ENCODE peak calls at places on chromosome 3, in seven cellular contexts. J is activated naive CD4-positive, alpha-beta T cell treated with anti-CD3 and anti-CD28 coated beads for 36 hours; E is activated CD8-positive, alpha-beta T cell treated with anti-CD3 and anti-CD28 coated beads, Interleukin-2, amount 10 ng/mL, durations not matched to agents 7 days and 5 days; T is A549; Z is globus pallidus; U is ACHN; Y is stimulated activated CD4-positive, alpha-beta T cell treated with anti-CD3 and anti-CD28 coated beads, Interleukin-4, amount 100 ng/mL, for 24 hours. L is an unnamed sample.

GRCh38 chr3:67048067-67048715 is 50.1 kb downstream of the KBTBD8 start:
- DNase-seq in U (no peak), E (no peak), Y (no peak), J (no peak), T (no peak), Z (no peak), L (no peak)

GRCh38 chr3:55484191-55484644 is 2.9 kb downstream of the WNT5A start:
- DNase-seq in T (no peak), U (no peak), Y (no peak), J (no peak), Z (no peak), E (no peak), L (no peak)

GRCh38 chr3:139774570-139775302 is 97.0 kb upstream of the NMNAT3 start:
- DNase-seq in U (no peak), J (no peak), Y (no peak), Z (peak), T (no peak), E (no peak), L (no peak)

GRCh38 chr3:141795311-141795710 is 32.1 kb downstream of the GRK7 start:
- DNase-seq in Y (peak), U (no peak), T (no peak), J (peak), E (no peak), Z (no peak), L (no peak)

GRCh38 chr3:53154731-53155320 is 6.2 kb upstream of the PRKCD start:
- DNase-seq in E (no peak), Y (no peak), T (no peak), Z (no peak), U (peak), J (no peak), L (no peak)

GRCh38 chr3:127689266-127689860 is 16.6 kb downstream of the ABTB1 start:
- DNase-seq in J (no peak), E (no peak), Y (no peak), Z (no peak), U (no peak), T (no peak), L (no peak)

GRCh38 chr3:83946554-83946953 is 1012.2 kb upstream of the CADM2 start:
- DNase-seq in Y (no peak), E (no peak), U (peak), J (no peak), T (peak), Z (no peak), L (no peak)

GRCh38 chr3:197592361-197593045 is 36.7 kb upstream of the BDH1 start:
- DNase-seq in Y (peak), Z (no peak), E (peak), U (no peak), J (peak), T (no peak), L (no peak)

GRCh38 chr3:147735662-147736061 is 326.5 kb downstream of the ZIC1 start:
- DNase-seq in Z (no peak), J (no peak), U (no peak), T (no peak), E (no peak), Y (no peak), L (no peak)

GRCh38 chr3:35664460-35664919 is 25.2 kb downstream of the ARPP21 start:
- DNase-seq in E (no peak), Z (peak), Y (no peak), J (no peak), T (no peak), U (peak), L (peak)

GRCh38 chr3:59884409-59884808 is 834.6 kb upstream of the CFAP20DC start:
- DNase-seq in J (no peak), Y (no peak), T (no peak), E (no peak), U (no peak), Z (peak), L (no peak)